ENCODE peak calls at places on chromosomes 6 and 20, in seven cellular contexts. F is mucosa of descending colon; L is endothelial cell; M is NCI-H2081; T is T-helper 2 cell; J is activated CD4-positive, CD25-positive, alpha-beta regulatory T cell; D is vagina. U is an unnamed sample.

GRCh38 chr20:53226788-53227187 is 254.6 kb downstream of the TSHZ2 start:
- DNase-seq in F (no peak), L (no peak), M (no peak), T (no peak), J (no peak), D (no peak), U (no peak)

GRCh38 chr20:15475483-15475882 is 1097.8 kb downstream of the KIF16B start:
- DNase-seq in F (peak; percentile 49), L (no peak), M (peak; percentile 52), T (no peak), J (no peak), D (no peak), U (no peak)

GRCh38 chr6:11096109-11096508 is 2.5 kb downstream of the SMIM13 start:
- DNase-seq in F (no peak), L (no peak), M (peak; percentile 37), T (peak; percentile 66), J (no peak), D (no peak), U (peak; percentile 52)

GRCh38 chr6:44268095-44268628 is 2.1 kb upstream of the TMEM151B start:
- DNase-seq in F (no peak), L (peak; percentile 73), M (peak; percentile 64), T (peak; percentile 52), J (peak; percentile 29), D (no peak), U (no peak)

GRCh38 chr6:111274593-111275217 is 187.4 kb downstream of the SLC16A10 start:
- DNase-seq in F (no peak), L (no peak), M (no peak), T (peak; percentile 28), J (no peak), D (no peak), U (no peak)

GRCh38 chr6:33570806-33571636 is 9.1 kb downstream of the BAK1 start:
- DNase-seq in F (peak; percentile 93), L (peak; percentile 73), M (peak; percentile 81), T (peak; percentile 99), J (peak; percentile 83), D (no peak), U (no peak)

GRCh38 chr6:139433647-139434419 is 59.4 kb upstream of the CITED2 start:
- DNase-seq in F (no peak), L (no peak), M (no peak), T (no peak), J (no peak), D (no peak), U (no peak)

GRCh38 chr6:8017276-8017701 is 46.9 kb downstream of the BLOC1S5 start:
- DNase-seq in F (no peak), L (no peak), M (no peak), T (no peak), J (no peak), D (no peak), U (no peak)

GRCh38 chr6:24990227-24990843 is 54.6 kb upstream of the RIPOR2 start:
- DNase-seq in F (no peak), L (no peak), M (no peak), T (no peak), J (no peak), D (no peak), U (no peak)

GRCh38 chr20:58481541-58482021 is 33.6 kb downstream of the APCDD1L start:
- DNase-seq in F (no peak), L (peak; percentile 86), M (no peak), T (peak; percentile 24), J (no peak), D (no peak), U (no peak)

GRCh38 chr20:4493386-4493785 is 228.3 kb upstream of the PRND start:
- DNase-seq in F (no peak), L (no peak), M (no peak), T (no peak), J (no peak), D (no peak), U (no peak)

GRCh38 chr20:50762435-50763201 is 31.2 kb downstream of the PARD6B start:
- DNase-seq in F (peak; percentile 64), L (no peak), M (peak; percentile 30), T (no peak), J (no peak), D (peak; percentile 64), U (peak; percentile 78)

GRCh38 chr6:104483225-104483834 is 376.4 kb downstream of the HACE1 start:
- DNase-seq in F (no peak), L (no peak), M (peak; percentile 24), T (no peak), J (no peak), D (no peak), U (no peak)

GRCh38 chr6:150245148-150245547 is 102.3 kb downstream of the PPP1R14C start:
- DNase-seq in F (no peak), L (no peak), M (no peak), T (no peak), J (no peak), D (no peak), U (no peak)

GRCh38 chr6:39387785-39388184 is 65.3 kb upstream of the KCNK16 start:
- DNase-seq in F (no peak), L (no peak), M (no peak), T (no peak), J (no peak), D (no peak), U (no peak)

U was measured in LNCaP clone FGC.